ENCODE peak calls at places on chromosomes 11 and 22, in eight cellular contexts. L is GM10248, G is left ventricle myocardium inferior, V is breast epithelium, S is fibroblast of lung, Y is Calu3, F is right atrium auricular region, P is neural crest cell. J is an unnamed sample.
A peak's percentile ranks its signal among the peaks of the same experiment; 100 is the strongest.

GRCh38 chr11:96715208-96715607 is 325.4 kb downstream of the JRKL start:
- DNase-seq in L (no peak), S (peak; percentile 3), G (no peak), F (no peak), V (no peak), Y (no peak), P (no peak), J (no peak)

GRCh38 chr11:15114501-15115475 is at the start of gene INSC:
- DNase-seq in G (peak; percentile 18), F (no peak), P (peak; percentile 40), V (no peak), S (peak; percentile 40), L (no peak), Y (peak; percentile 7), J (peak; percentile 81)

GRCh38 chr11:96741068-96741467 is 351.3 kb downstream of the JRKL start:
- DNase-seq in G (no peak), V (no peak), P (no peak), L (no peak), F (no peak), S (peak; percentile 8), Y (no peak), J (no peak)

GRCh38 chr22:26887916-26888315 is 230.5 kb downstream of the MIAT start:
- DNase-seq in V (no peak), L (no peak), G (no peak), Y (no peak), P (no peak), F (peak; percentile 1), S (no peak), J (no peak)

GRCh38 chr11:123103326-123103980 is 41.5 kb upstream of the HSPA8 start:
- DNase-seq in S (peak; percentile 91), G (peak; percentile 36), P (peak; percentile 16), V (peak; percentile 51), F (peak; percentile 82), Y (peak; percentile 20), L (no peak), J (no peak)

GRCh38 chr11:84722583-84723108 is 904.5 kb downstream of the DLG2 start:
- DNase-seq in G (no peak), P (no peak), Y (no peak), V (no peak), F (no peak), L (no peak), S (no peak), J (no peak)

GRCh38 chr22:50706481-50707125 is 31.4 kb upstream of the ACR start:
- DNase-seq in S (no peak), F (no peak), G (peak; percentile 5), Y (no peak), P (no peak), L (no peak), V (no peak), J (no peak)

GRCh38 chr11:61616443-61616842 is 35.6 kb upstream of the SYT7 start:
- DNase-seq in S (peak; percentile 87), G (no peak), Y (no peak), V (no peak), P (no peak), F (no peak), L (no peak), J (no peak)

GRCh38 chr11:1675536-1676253 is 21.3 kb upstream of the KRTAP5-6 start:
- DNase-seq in L (no peak), V (no peak), P (no peak), G (no peak), Y (no peak), S (no peak), F (no peak), J (no peak)

GRCh38 chr22:35376728-35377472 is 4.0 kb upstream of the HMOX1 start:
- DNase-seq in F (peak; percentile 98), S (peak; percentile 99), P (peak; percentile 80), L (peak; percentile 81), Y (peak; percentile 90), G (peak; percentile 89), V (peak; percentile 95), J (peak; percentile 94)

GRCh38 chr22:43370045-43370444 is 26.9 kb upstream of the SCUBE1 start:
- DNase-seq in V (no peak), F (no peak), Y (no peak), G (no peak), S (no peak), P (no peak), L (no peak), J (no peak)

GRCh38 chr11:74347381-74347780 is 35.9 kb upstream of the P4HA3 start:
- DNase-seq in V (no peak), L (no peak), Y (no peak), P (no peak), G (no peak), S (peak; percentile 16), F (no peak), J (no peak)

GRCh38 chr11:36109850-36110606 is 166.2 kb downstream of the LDLRAD3 start:
- DNase-seq in F (no peak), P (no peak), L (no peak), G (no peak), V (no peak), Y (no peak), S (no peak), J (no peak)

GRCh38 chr11:21654091-21654490 is 538.8 kb upstream of the ANO5 start:
- DNase-seq in Y (no peak), G (no peak), L (no peak), S (no peak), V (no peak), F (no peak), P (no peak), J (no peak)

GRCh38 chr11:84922212-84922805 is 704.8 kb downstream of the DLG2 start:
- DNase-seq in G (no peak), Y (no peak), F (no peak), L (no peak), V (no peak), P (no peak), S (no peak), J (no peak)

GRCh38 chr11:48020092-48020755 is 39.9 kb downstream of the PTPRJ start:
- DNase-seq in P (no peak), F (no peak), Y (no peak), L (no peak), V (no peak), S (no peak), G (no peak), J (no peak)

GRCh38 chr11:102168483-102168882 is 58.2 kb downstream of the YAP1 start:
- DNase-seq in L (no peak), P (no peak), G (no peak), V (no peak), F (no peak), Y (no peak), S (no peak), J (no peak)

GRCh38 chr11:102171101-102171500 is 60.9 kb downstream of the YAP1 start:
- DNase-seq in S (peak; percentile 95), G (no peak), Y (no peak), V (no peak), L (no peak), P (no peak), F (no peak), J (no peak)

GRCh38 chr11:102163368-102163767 is 53.1 kb downstream of the YAP1 start:
- DNase-seq in Y (no peak), V (no peak), F (no peak), L (no peak), S (no peak), P (no peak), G (no peak), J (no peak)

GRCh38 chr11:102166175-102166574 is 55.9 kb downstream of the YAP1 start:
- DNase-seq in P (no peak), F (no peak), G (no peak), Y (no peak), S (no peak), V (no peak), L (no peak), J (no peak)
- TF ChIP-seq CTCF in P (no peak), F (no peak), G (no peak), Y (no peak), S (no peak), V (no peak), L (no peak), J (no peak)

GRCh38 chr11:119652907-119653659 is 75.9 kb downstream of the NECTIN1 start:
- DNase-seq in G (no peak), V (no peak), P (no peak), S (no peak), L (no peak), Y (no peak), F (no peak), J (no peak)

GRCh38 chr11:119650251-119650650 is 78.7 kb downstream of the NECTIN1 start:
- DNase-seq in P (no peak), S (no peak), V (no peak), F (no peak), L (no peak), Y (no peak), G (no peak), J (no peak)

GRCh38 chr11:119647254-119647653 is 81.7 kb downstream of the NECTIN1 start:
- DNase-seq in Y (no peak), P (no peak), G (no peak), S (no peak), F (no peak), L (no peak), V (no peak), J (no peak)

DNA sequence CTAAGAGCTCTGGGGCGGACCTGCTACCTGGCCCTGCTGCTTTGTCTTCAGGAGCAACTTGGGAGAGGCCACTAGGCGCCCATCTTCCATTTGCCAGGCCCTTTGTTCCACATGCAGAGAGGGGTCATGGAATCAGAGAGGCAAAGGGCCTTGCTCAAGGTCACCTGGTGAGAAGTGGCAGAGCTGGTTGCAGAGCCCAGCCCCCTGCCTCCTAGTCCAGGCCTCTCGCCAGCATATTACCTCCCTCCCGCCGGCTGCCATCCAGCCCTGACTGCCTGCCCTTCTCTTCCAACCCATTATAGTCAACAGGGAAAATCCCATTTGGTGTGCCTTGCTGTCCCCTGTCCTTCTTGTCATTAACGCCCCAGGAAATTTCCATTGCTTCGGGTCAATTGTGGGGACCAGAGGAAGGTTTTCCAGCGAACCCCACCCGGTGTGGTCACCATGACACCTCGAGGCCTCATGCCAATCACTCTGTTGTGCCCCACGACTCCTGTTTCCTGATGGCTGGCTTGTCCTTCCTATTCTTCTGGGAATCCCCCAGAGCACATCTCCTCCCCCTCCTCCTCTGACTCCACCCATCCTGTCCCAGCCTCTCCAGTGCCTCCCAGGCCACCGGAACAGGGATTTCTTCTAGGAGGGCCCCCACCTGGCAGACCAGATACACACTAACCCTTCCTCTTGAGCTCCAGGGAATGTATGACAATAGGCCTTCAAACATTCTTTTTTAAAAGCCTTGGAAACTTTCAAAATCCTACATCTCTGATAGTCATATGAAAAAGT is 77.0 kb downstream of the NECTIN1 start:
- DNase-seq in G (no peak), Y (no peak), L (no peak), F (no peak), S (no peak), V (no peak), P (no peak), J (no peak)
- TF ChIP-seq CTCF in G (no peak), Y (no peak), L (no peak), F (no peak), S (no peak), V (no peak), P (no peak), J (no peak)

GRCh38 chr11:469684-470667 is 19.9 kb downstream of the PTDSS2 start:
- DNase-seq in L (no peak), F (peak; percentile 80), S (peak; percentile 88), Y (no peak), P (no peak), G (no peak), V (peak; percentile 48), J (no peak)
- TF ChIP-seq CTCF in L (no peak), F (peak; percentile 42), S (peak; percentile 29), Y (no peak), P (no peak), G (peak; percentile 37), V (peak; percentile 50), J (peak; percentile 40)

GRCh38 chr11:16881074-16881709 is 133.0 kb downstream of the PLEKHA7 start:
- DNase-seq in L (no peak), S (peak; percentile 39), P (no peak), F (peak; percentile 64), G (peak; percentile 65), V (peak; percentile 83), Y (peak; percentile 83), J (no peak)
- TF ChIP-seq CTCF in L (no peak), S (peak; percentile 45), P (no peak), F (peak; percentile 66), G (peak; percentile 65), V (no peak), Y (peak; percentile 29), J (peak; percentile 18)